ENCODE peak calls at places on chromosome 3, in seven cellular contexts. U, J, K, C, Y, V and D are unnamed samples.

GRCh38 chr3:14688525-14688924 is 13.6 kb downstream of the C3orf20 start:
- ATAC-seq in V (no peak), J (no peak), K (peak), Y (no peak), C (no peak), U (no peak), D (no peak)

GRCh38 chr3:197317250-197317963 is 19.0 kb upstream of the DLG1 start:
- ATAC-seq in Y (peak), K (no peak), V (peak), J (no peak), U (peak), C (no peak), D (no peak)

GRCh38 chr3:111585214-111585613 is 9.9 kb downstream of the ZBED2 start:
- ATAC-seq in Y (peak), V (no peak), J (no peak), U (peak), K (no peak), C (peak), D (no peak)

GRCh38 chr3:69059688-69060087 is 7.6 kb upstream of the TMF1 start:
- ATAC-seq in C (no peak), U (no peak), V (no peak), K (no peak), Y (no peak), J (no peak), D (peak)

GRCh38 chr3:18027161-18027939 is 284.9 kb upstream of the TBC1D5 start:
- ATAC-seq in V (no peak), K (no peak), C (no peak), U (no peak), Y (no peak), J (no peak), D (no peak)

GRCh38 chr3:13043656-13044055 is 29.6 kb downstream of the IQSEC1 start:
- ATAC-seq in V (no peak), K (no peak), Y (no peak), J (no peak), C (no peak), U (no peak), D (no peak)

GRCh38 chr3:123020709-123021108 is 6.9 kb downstream of the SEMA5B start:
- ATAC-seq in U (no peak), C (no peak), Y (no peak), J (no peak), K (no peak), V (no peak), D (no peak)

GRCh38 chr3:25727316-25727715 is 55.9 kb downstream of the NGLY1 start:
- ATAC-seq in V (no peak), Y (no peak), K (no peak), J (no peak), C (no peak), U (no peak), D (no peak)

GRCh38 chr3:128849776-128850542 is 29.5 kb upstream of the ACAD9 start:
- ATAC-seq in J (no peak), V (no peak), K (no peak), U (no peak), C (no peak), Y (no peak), D (no peak)